ENCODE peak calls at places on chromosomes 7 and 10, in four cellular contexts. I, E, L and F are unnamed samples.
A peak's percentile ranks its signal among the peaks of the same experiment; 100 is the strongest.

GRCh38 chr10:131846224-131847101 is 54.3 kb upstream of the PPP2R2D start:
- DNase-seq in I (no peak), E (no peak), L (no peak), F (no peak)

GRCh38 chr7:106542550-106543220 is 118.3 kb downstream of the CCDC71L start:
- DNase-seq in I (peak; percentile 15), E (peak; percentile 53), L (no peak), F (peak; percentile 89)

GRCh38 chr7:156432018-156432417 is 208.6 kb upstream of the RNF32 start:
- DNase-seq in I (no peak), E (no peak), L (no peak), F (no peak)

GRCh38 chr7:33044986-33045385 is 17.6 kb downstream of the NT5C3A start:
- DNase-seq in I (no peak), E (no peak), L (no peak), F (no peak)

GRCh38 chr7:83947260-83947659 is 247.3 kb downstream of the SEMA3A start:
- DNase-seq in I (no peak), E (no peak), L (no peak), F (no peak)

GRCh38 chr7:139958599-139959380 is 104.0 kb downstream of the PARP12 start:
- DNase-seq in I (no peak), E (no peak), L (no peak), F (no peak)

GRCh38 chr7:152588350-152588749 is 87.6 kb downstream of the XRCC2 start:
- DNase-seq in I (no peak), E (no peak), L (no peak), F (no peak)

GRCh38 chr7:17274551-17275245 is 23.8 kb upstream of the AHR start:
- DNase-seq in I (no peak), E (no peak), L (no peak), F (no peak)

GRCh38 chr10:49781247-49781646 is 19.1 kb upstream of the OGDHL start:
- DNase-seq in I (no peak), E (no peak), L (no peak), F (no peak)

GRCh38 chr10:3036605-3037004 is 30.7 kb upstream of the PFKP start:
- DNase-seq in I (no peak), E (no peak), L (no peak), F (no peak)